ENCODE peak calls at places on chromosome 5, in six cellular contexts. One of them, this sample, is unnamed.
A peak's percentile ranks its signal among the peaks of the same experiment; 100 is the strongest.

GRCh38 chr5:1784197-1785050 is 15.2 kb downstream of the MRPL36 start:
- DNase-seq in GM10248: no peak
- DNase-seq in NCI-H774: no peak
- DNase-seq in T-cell: no peak
- DNase-seq in Peyer's patch: peak; percentile 34
- DNase-seq in mucosa of gallbladder: no peak
- DNase-seq in this sample: no peak

GRCh38 chr5:35483797-35484196 is 133.9 kb upstream of the SPEF2 start:
- DNase-seq in GM10248: no peak
- DNase-seq in mucosa of gallbladder: no peak
- DNase-seq in Peyer's patch: no peak
- DNase-seq in NCI-H774: no peak
- DNase-seq in T-cell: no peak
- DNase-seq in this sample: no peak

GRCh38 chr5:73997936-73998335 is 371.9 kb downstream of the ARHGEF28 start:
- DNase-seq in NCI-H774: peak; percentile 35
- DNase-seq in mucosa of gallbladder: no peak
- DNase-seq in T-cell: no peak
- DNase-seq in GM10248: no peak
- DNase-seq in Peyer's patch: no peak
- DNase-seq in this sample: no peak

GRCh38 chr5:168646335-168646734 is 67.2 kb upstream of the PANK3 start:
- DNase-seq in GM10248: no peak
- DNase-seq in NCI-H774: no peak
- DNase-seq in T-cell: no peak
- DNase-seq in Peyer's patch: no peak
- DNase-seq in mucosa of gallbladder: no peak
- DNase-seq in this sample: no peak

GRCh38 chr5:74075900-74076484 is 450.0 kb downstream of the ARHGEF28 start:
- DNase-seq in GM10248: no peak
- DNase-seq in NCI-H774: no peak
- DNase-seq in Peyer's patch: no peak
- DNase-seq in mucosa of gallbladder: no peak
- DNase-seq in T-cell: no peak
- DNase-seq in this sample: no peak

GRCh38 chr5:13866792-13867191 is 77.7 kb downstream of the DNAH5 start:
- DNase-seq in NCI-H774: no peak
- DNase-seq in T-cell: no peak
- DNase-seq in GM10248: no peak
- DNase-seq in mucosa of gallbladder: peak; percentile 44
- DNase-seq in Peyer's patch: no peak
- DNase-seq in this sample: no peak

GRCh38 chr5:107873877-107874276 is 203.1 kb upstream of the EFNA5 start:
- DNase-seq in NCI-H774: peak; percentile 62
- DNase-seq in Peyer's patch: no peak
- DNase-seq in mucosa of gallbladder: no peak
- DNase-seq in GM10248: no peak
- DNase-seq in T-cell: no peak
- DNase-seq in this sample: no peak

GRCh38 chr5:169705322-169705721 is 68.2 kb downstream of the DOCK2 start:
- DNase-seq in GM10248: no peak
- DNase-seq in NCI-H774: no peak
- DNase-seq in Peyer's patch: no peak
- DNase-seq in mucosa of gallbladder: no peak
- DNase-seq in T-cell: no peak
- DNase-seq in this sample: no peak

GRCh38 chr5:102903074-102903871 is 148.2 kb downstream of the PAM start:
- DNase-seq in T-cell: no peak
- DNase-seq in Peyer's patch: no peak
- DNase-seq in NCI-H774: peak; percentile 17
- DNase-seq in GM10248: no peak
- DNase-seq in mucosa of gallbladder: no peak
- DNase-seq in this sample: no peak

GRCh38 chr5:4514067-4514648 is 626.0 kb upstream of the ADAMTS16 start:
- DNase-seq in GM10248: no peak
- DNase-seq in NCI-H774: peak; percentile 84
- DNase-seq in mucosa of gallbladder: no peak
- DNase-seq in Peyer's patch: no peak
- DNase-seq in T-cell: no peak
- DNase-seq in this sample: no peak

GRCh38 chr5:151417712-151418111 is 29.7 kb upstream of the SLC36A1 start:
- DNase-seq in NCI-H774: no peak
- DNase-seq in T-cell: no peak
- DNase-seq in GM10248: no peak
- DNase-seq in Peyer's patch: no peak
- DNase-seq in mucosa of gallbladder: no peak
- DNase-seq in this sample: no peak

GRCh38 chr5:55853818-55854217 is 2.7 kb downstream of the IL31RA start:
- DNase-seq in mucosa of gallbladder: no peak
- DNase-seq in GM10248: no peak
- DNase-seq in NCI-H774: no peak
- DNase-seq in T-cell: no peak
- DNase-seq in Peyer's patch: no peak
- DNase-seq in this sample: no peak

GRCh38 chr5:218457-219289 is 553 bp downstream of the SDHA start:
- DNase-seq in mucosa of gallbladder: no peak
- DNase-seq in T-cell: no peak
- DNase-seq in NCI-H774: no peak
- DNase-seq in GM10248: no peak
- DNase-seq in Peyer's patch: peak; percentile 66
- DNase-seq in this sample: no peak

GRCh38 chr5:168262042-168262743 is 29.3 kb upstream of the WWC1 start:
- DNase-seq in mucosa of gallbladder: no peak
- DNase-seq in GM10248: no peak
- DNase-seq in Peyer's patch: no peak
- DNase-seq in T-cell: no peak
- DNase-seq in NCI-H774: no peak
- DNase-seq in this sample: no peak

GRCh38 chr5:1555011-1555807 is 31.4 kb upstream of the LPCAT1 start:
- DNase-seq in Peyer's patch: peak; percentile 46
- DNase-seq in NCI-H774: peak; percentile 96
- DNase-seq in GM10248: peak; percentile 26
- DNase-seq in mucosa of gallbladder: peak; percentile 83
- DNase-seq in T-cell: no peak
- DNase-seq in this sample: no peak

GRCh38 chr5:61827445-61827975 is 478.5 kb upstream of the KIF2A start:
- DNase-seq in Peyer's patch: no peak
- DNase-seq in T-cell: no peak
- DNase-seq in NCI-H774: no peak
- DNase-seq in mucosa of gallbladder: no peak
- DNase-seq in GM10248: no peak
- DNase-seq in this sample: no peak

GRCh38 chr5:143542798-143543144 is 139.3 kb upstream of the NR3C1 start:
- DNase-seq in GM10248: no peak
- DNase-seq in Peyer's patch: no peak
- DNase-seq in NCI-H774: no peak
- DNase-seq in T-cell: no peak
- DNase-seq in mucosa of gallbladder: no peak
- DNase-seq in this sample: no peak

GRCh38 chr5:43207601-43208000 is 15.6 kb downstream of the NIM1K start:
- DNase-seq in mucosa of gallbladder: no peak
- DNase-seq in T-cell: no peak
- DNase-seq in NCI-H774: no peak
- DNase-seq in Peyer's patch: no peak
- DNase-seq in GM10248: no peak
- DNase-seq in this sample: no peak

GRCh38 chr5:126994485-126994884 is 35.9 kb downstream of the MARCHF3 start:
- DNase-seq in T-cell: no peak
- DNase-seq in GM10248: no peak
- DNase-seq in NCI-H774: no peak
- DNase-seq in Peyer's patch: no peak
- DNase-seq in mucosa of gallbladder: no peak
- DNase-seq in this sample: no peak

GRCh38 chr5:103587185-103587748 is 24.7 kb upstream of the NUDT12 start:
- DNase-seq in mucosa of gallbladder: no peak
- DNase-seq in Peyer's patch: no peak
- DNase-seq in GM10248: no peak
- DNase-seq in NCI-H774: peak; percentile 65
- DNase-seq in T-cell: no peak
- DNase-seq in this sample: no peak

GRCh38 chr5:134227259-134227658 is 1.4 kb upstream of the PPP2CA start:
- DNase-seq in NCI-H774: peak; percentile 4
- DNase-seq in mucosa of gallbladder: peak; percentile 24
- DNase-seq in T-cell: no peak
- DNase-seq in GM10248: no peak
- DNase-seq in Peyer's patch: peak; percentile 65
- DNase-seq in this sample: no peak

GRCh38 chr5:16568875-16569580 is 47.8 kb downstream of the RETREG1 start:
- DNase-seq in mucosa of gallbladder: peak; percentile 65
- DNase-seq in T-cell: no peak
- DNase-seq in Peyer's patch: peak; percentile 77
- DNase-seq in GM10248: no peak
- DNase-seq in NCI-H774: peak; percentile 38
- DNase-seq in this sample: no peak

GRCh38 chr5:32312194-32312681 is 501 bp downstream of the MTMR12 start:
- DNase-seq in NCI-H774: peak; percentile 52
- DNase-seq in mucosa of gallbladder: peak; percentile 69
- DNase-seq in T-cell: peak; percentile 31
- DNase-seq in Peyer's patch: peak; percentile 83
- DNase-seq in GM10248: peak; percentile 52
- DNase-seq in this sample: peak; percentile 20

GRCh38 chr5:32223972-32224608 is 50.0 kb upstream of the GOLPH3 start:
- DNase-seq in GM10248: no peak
- DNase-seq in T-cell: no peak
- DNase-seq in Peyer's patch: no peak
- DNase-seq in NCI-H774: no peak
- DNase-seq in mucosa of gallbladder: peak; percentile 28
- DNase-seq in this sample: no peak

GRCh38 chr5:139064613-139065012 is 133.6 kb downstream of the SIL1 start:
- DNase-seq in NCI-H774: peak; percentile 53
- DNase-seq in Peyer's patch: no peak
- DNase-seq in mucosa of gallbladder: peak; percentile 12
- DNase-seq in T-cell: no peak
- DNase-seq in GM10248: no peak
- DNase-seq in this sample: no peak

GRCh38 chr5:16600397-16600796 is 16.4 kb downstream of the RETREG1 start:
- DNase-seq in NCI-H774: no peak
- DNase-seq in Peyer's patch: no peak
- DNase-seq in T-cell: no peak
- DNase-seq in mucosa of gallbladder: peak; percentile 26
- DNase-seq in GM10248: no peak
- DNase-seq in this sample: no peak

GRCh38 chr5:68433921-68434879 is 218.6 kb downstream of the PIK3R1 start:
- DNase-seq in GM10248: peak; percentile 91
- DNase-seq in mucosa of gallbladder: peak; percentile 84
- DNase-seq in Peyer's patch: peak; percentile 95
- DNase-seq in T-cell: peak; percentile 76
- DNase-seq in NCI-H774: no peak
- DNase-seq in this sample: peak; percentile 78

GRCh38 chr5:54915466-54916027 is 69.8 kb downstream of the ESM1 start:
- DNase-seq in mucosa of gallbladder: no peak
- DNase-seq in Peyer's patch: no peak
- DNase-seq in GM10248: no peak
- DNase-seq in NCI-H774: no peak
- DNase-seq in T-cell: no peak
- DNase-seq in this sample: no peak

GRCh38 chr5:9545301-9545958 is 445 bp downstream of the SEMA5A start:
- DNase-seq in Peyer's patch: peak; percentile 49
- DNase-seq in mucosa of gallbladder: no peak
- DNase-seq in T-cell: no peak
- DNase-seq in NCI-H774: no peak
- DNase-seq in GM10248: no peak
- DNase-seq in this sample: no peak

GRCh38 chr5:151174612-151175101 is 17.1 kb upstream of the ANXA6 start:
- DNase-seq in NCI-H774: peak; percentile 63
- DNase-seq in mucosa of gallbladder: no peak
- DNase-seq in Peyer's patch: no peak
- DNase-seq in GM10248: no peak
- DNase-seq in T-cell: no peak
- DNase-seq in this sample: no peak

GRCh38 chr5:138538943-138539627 is 4.0 kb downstream of the ETF1 start:
- DNase-seq in GM10248: no peak
- DNase-seq in NCI-H774: no peak
- DNase-seq in Peyer's patch: no peak
- DNase-seq in mucosa of gallbladder: no peak
- DNase-seq in T-cell: no peak
- DNase-seq in this sample: no peak

GRCh38 chr5:31987985-31988710 is 186.0 kb downstream of the GOLPH3 start:
- DNase-seq in NCI-H774: no peak
- DNase-seq in mucosa of gallbladder: no peak
- DNase-seq in Peyer's patch: no peak
- DNase-seq in T-cell: no peak
- DNase-seq in GM10248: no peak
- DNase-seq in this sample: no peak

GRCh38 chr5:128667751-128668150 is 129.7 kb upstream of the FBN2 start:
- DNase-seq in Peyer's patch: no peak
- DNase-seq in NCI-H774: no peak
- DNase-seq in GM10248: no peak
- DNase-seq in T-cell: no peak
- DNase-seq in mucosa of gallbladder: no peak
- DNase-seq in this sample: no peak

GRCh38 chr5:78320461-78320860 is 26.0 kb upstream of the AP3B1 start:
- DNase-seq in T-cell: no peak
- DNase-seq in mucosa of gallbladder: no peak
- DNase-seq in GM10248: peak; percentile 31
- DNase-seq in NCI-H774: peak; percentile 22
- DNase-seq in Peyer's patch: no peak
- DNase-seq in this sample: no peak

GRCh38 chr5:61328791-61329617 is 3.1 kb upstream of the ZSWIM6 start:
- DNase-seq in GM10248: no peak
- DNase-seq in T-cell: no peak
- DNase-seq in mucosa of gallbladder: no peak
- DNase-seq in Peyer's patch: no peak
- DNase-seq in NCI-H774: no peak
- DNase-seq in this sample: no peak